ENCODE peak calls at places on chromosomes 3 and 15, in five cellular contexts. One of them, this sample, is unnamed.
A peak's percentile ranks its signal among the peaks of the same experiment; 100 is the strongest.

GRCh38 chr3:189267981-189268613 is 96.3 kb downstream of the TPRG1 start:
- DNase-seq in foreskin fibroblast: no peak
- DNase-seq in foreskin keratinocyte: peak; percentile 98
- DNase-seq in cardiac muscle cell: peak; percentile 29
- DNase-seq in GM10248: no peak
- DNase-seq in this sample: no peak

GRCh38 chr3:20352547-20353164 is 166.7 kb upstream of the SGO1 start:
- DNase-seq in foreskin fibroblast: peak; percentile 70
- DNase-seq in foreskin keratinocyte: peak; percentile 35
- DNase-seq in cardiac muscle cell: no peak
- DNase-seq in GM10248: no peak
- DNase-seq in this sample: no peak

GRCh38 chr3:13916375-13916774 is 36.5 kb upstream of the WNT7A start:
- DNase-seq in foreskin fibroblast: no peak
- DNase-seq in foreskin keratinocyte: no peak
- DNase-seq in cardiac muscle cell: no peak
- DNase-seq in GM10248: no peak
- DNase-seq in this sample: no peak

GRCh38 chr15:65920825-65921309 is 51.6 kb downstream of the RAB11A start:
- DNase-seq in foreskin fibroblast: no peak
- DNase-seq in foreskin keratinocyte: no peak
- DNase-seq in cardiac muscle cell: no peak
- DNase-seq in GM10248: peak; percentile 74
- DNase-seq in this sample: no peak

GRCh38 chr15:84034831-84035753 is 200.5 kb upstream of the GOLGA6L4 start:
- DNase-seq in foreskin fibroblast: peak; percentile 56
- DNase-seq in foreskin keratinocyte: peak; percentile 37
- DNase-seq in cardiac muscle cell: peak; percentile 51
- DNase-seq in GM10248: peak; percentile 36
- DNase-seq in this sample: no peak

GRCh38 chr15:68333775-68334470 is 56.4 kb downstream of the FEM1B start:
- DNase-seq in foreskin fibroblast: peak; percentile 33
- DNase-seq in foreskin keratinocyte: peak; percentile 14
- DNase-seq in cardiac muscle cell: no peak
- DNase-seq in GM10248: no peak
- DNase-seq in this sample: no peak

GRCh38 chr3:38648659-38649499 is 608 bp downstream of the SCN5A start:
- DNase-seq in foreskin fibroblast: no peak
- DNase-seq in foreskin keratinocyte: no peak
- DNase-seq in cardiac muscle cell: no peak
- DNase-seq in GM10248: peak; percentile 17
- DNase-seq in this sample: no peak

GRCh38 chr15:90101130-90101968 is 919 bp downstream of the IDH2 start:
- DNase-seq in foreskin fibroblast: peak; percentile 44
- DNase-seq in foreskin keratinocyte: no peak
- DNase-seq in cardiac muscle cell: peak; percentile 69
- DNase-seq in GM10248: peak; percentile 57
- DNase-seq in this sample: peak; percentile 39

GRCh38 chr3:141243295-141243707 is 11.7 kb downstream of the PXYLP1 start:
- DNase-seq in foreskin fibroblast: peak; percentile 27
- DNase-seq in foreskin keratinocyte: no peak
- DNase-seq in cardiac muscle cell: no peak
- DNase-seq in GM10248: no peak
- DNase-seq in this sample: no peak

GRCh38 chr15:88987951-88988671 is 74.9 kb upstream of the MFGE8 start:
- DNase-seq in foreskin fibroblast: peak; percentile 54
- DNase-seq in foreskin keratinocyte: no peak
- DNase-seq in cardiac muscle cell: peak; percentile 56
- DNase-seq in GM10248: no peak
- DNase-seq in this sample: no peak

GRCh38 chr3:18679226-18679625 is 254.1 kb upstream of the SATB1 start:
- DNase-seq in foreskin fibroblast: no peak
- DNase-seq in foreskin keratinocyte: no peak
- DNase-seq in cardiac muscle cell: no peak
- DNase-seq in GM10248: no peak
- DNase-seq in this sample: no peak

GRCh38 chr3:8405144-8405543 is 96.5 kb upstream of the LMCD1 start:
- DNase-seq in foreskin fibroblast: no peak
- DNase-seq in foreskin keratinocyte: no peak
- DNase-seq in cardiac muscle cell: no peak
- DNase-seq in GM10248: no peak
- DNase-seq in this sample: no peak

DNA sequence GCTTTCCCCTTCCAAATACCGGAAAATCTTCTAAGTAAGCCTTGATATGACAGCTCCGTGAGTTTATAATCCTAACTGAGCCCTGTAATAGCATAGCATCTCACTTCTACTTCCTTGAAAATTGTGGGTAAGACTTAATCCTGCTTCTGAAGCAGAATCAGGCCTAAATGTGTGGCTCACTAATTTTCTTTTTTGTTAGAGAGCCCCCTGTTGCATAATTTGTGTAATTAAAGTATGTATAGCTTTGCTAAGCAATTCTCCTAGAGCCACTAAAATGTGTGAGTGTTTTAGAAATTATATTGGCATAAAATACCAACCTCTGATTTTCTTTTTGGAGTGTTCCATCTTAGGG is 304.4 kb downstream of the FGF12 start:
- DNase-seq in foreskin fibroblast: no peak
- DNase-seq in foreskin keratinocyte: peak; percentile 18
- DNase-seq in cardiac muscle cell: peak; percentile 28
- DNase-seq in GM10248: no peak
- DNase-seq in this sample: no peak
- TF ChIP-seq CTCF in foreskin fibroblast: no peak
- TF ChIP-seq CTCF in foreskin keratinocyte: peak; percentile 45
- TF ChIP-seq CTCF in cardiac muscle cell: peak; percentile 25
- TF ChIP-seq CTCF in GM10248: no peak
- TF ChIP-seq CTCF in this sample: peak; percentile 57

GRCh38 chr3:171195686-171196085 is 169.2 kb upstream of the SLC2A2 start:
- DNase-seq in foreskin fibroblast: no peak
- DNase-seq in foreskin keratinocyte: peak; percentile 67
- DNase-seq in cardiac muscle cell: no peak
- DNase-seq in GM10248: no peak
- DNase-seq in this sample: no peak
- TF ChIP-seq CTCF in foreskin fibroblast: no peak
- TF ChIP-seq CTCF in foreskin keratinocyte: peak; percentile 50
- TF ChIP-seq CTCF in cardiac muscle cell: peak; percentile 13
- TF ChIP-seq CTCF in GM10248: no peak
- TF ChIP-seq CTCF in this sample: peak; percentile 46

GRCh38 chr3:32483772-32484171 is 18.9 kb downstream of the CMTM6 start:
- DNase-seq in foreskin fibroblast: no peak
- DNase-seq in foreskin keratinocyte: no peak
- DNase-seq in cardiac muscle cell: no peak
- DNase-seq in GM10248: no peak
- DNase-seq in this sample: no peak

GRCh38 chr3:32482693-32483092 is 20.0 kb downstream of the CMTM6 start:
- DNase-seq in foreskin fibroblast: no peak
- DNase-seq in foreskin keratinocyte: no peak
- DNase-seq in cardiac muscle cell: no peak
- DNase-seq in GM10248: no peak
- DNase-seq in this sample: no peak

GRCh38 chr3:32481791-32482631 is 20.6 kb downstream of the CMTM6 start:
- DNase-seq in foreskin fibroblast: no peak
- DNase-seq in foreskin keratinocyte: no peak
- DNase-seq in cardiac muscle cell: no peak
- DNase-seq in GM10248: no peak
- DNase-seq in this sample: no peak

GRCh38 chr3:32484437-32484836 is 18.2 kb downstream of the CMTM6 start:
- DNase-seq in foreskin fibroblast: no peak
- DNase-seq in foreskin keratinocyte: no peak
- DNase-seq in cardiac muscle cell: no peak
- DNase-seq in GM10248: no peak
- DNase-seq in this sample: no peak

DNA sequence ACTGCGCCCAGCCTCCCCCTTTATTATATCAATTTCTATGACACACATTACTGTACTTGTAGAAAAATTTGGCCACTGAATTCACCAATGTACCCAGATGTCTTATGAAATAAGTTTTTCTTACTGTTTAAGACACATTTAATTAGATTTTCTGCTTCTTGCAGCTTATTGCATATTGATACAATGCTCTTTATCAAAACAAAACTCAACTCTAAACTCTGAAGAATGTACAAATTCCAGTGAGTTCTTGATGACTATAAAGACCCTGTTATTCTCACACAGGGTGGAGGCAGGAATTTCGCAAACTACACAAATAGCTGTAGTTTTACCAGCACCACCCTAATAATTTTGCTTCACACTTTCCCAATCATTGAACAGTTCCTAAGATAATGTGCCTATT is 22.1 kb downstream of the CMTM6 start:
- DNase-seq in foreskin fibroblast: peak; percentile 67
- DNase-seq in foreskin keratinocyte: no peak
- DNase-seq in cardiac muscle cell: no peak
- DNase-seq in GM10248: no peak
- DNase-seq in this sample: no peak
- TF ChIP-seq CTCF in foreskin fibroblast: no peak
- TF ChIP-seq CTCF in foreskin keratinocyte: no peak
- TF ChIP-seq CTCF in cardiac muscle cell: no peak
- TF ChIP-seq CTCF in GM10248: no peak
- TF ChIP-seq CTCF in this sample: no peak

GRCh38 chr3:168544097-168544957 is 448.6 kb upstream of the GOLIM4 start:
- DNase-seq in foreskin fibroblast: peak; percentile 21
- DNase-seq in foreskin keratinocyte: no peak
- DNase-seq in cardiac muscle cell: no peak
- DNase-seq in GM10248: no peak
- DNase-seq in this sample: no peak
- TF ChIP-seq CTCF in foreskin fibroblast: no peak
- TF ChIP-seq CTCF in foreskin keratinocyte: peak; percentile 38
- TF ChIP-seq CTCF in cardiac muscle cell: no peak
- TF ChIP-seq CTCF in GM10248: no peak
- TF ChIP-seq CTCF in this sample: no peak

DNA sequence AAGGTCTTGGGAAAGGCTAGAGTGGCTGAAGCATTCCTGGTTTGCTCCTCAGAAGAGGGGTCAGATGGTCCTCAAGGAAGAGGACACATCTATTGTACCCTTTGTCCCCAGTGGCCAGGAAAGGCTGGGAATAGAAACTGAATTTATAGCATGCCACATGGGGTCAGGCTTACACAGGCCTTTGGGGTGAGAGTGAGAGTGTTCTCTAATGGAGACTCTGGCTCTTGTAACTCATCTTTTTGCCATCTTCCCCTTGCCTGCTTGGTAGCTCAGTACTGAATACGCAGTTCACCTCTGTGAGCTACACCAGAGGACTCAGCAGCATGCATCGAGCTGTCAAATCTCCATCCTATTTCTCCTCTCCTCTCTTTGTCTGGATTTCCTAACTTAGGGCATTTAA is 87.5 kb downstream of the ATP2B2 start:
- DNase-seq in foreskin fibroblast: peak; percentile 35
- DNase-seq in foreskin keratinocyte: no peak
- DNase-seq in cardiac muscle cell: no peak
- DNase-seq in GM10248: peak; percentile 32
- DNase-seq in this sample: no peak
- TF ChIP-seq CTCF in foreskin fibroblast: peak; percentile 15
- TF ChIP-seq CTCF in foreskin keratinocyte: peak; percentile 52
- TF ChIP-seq CTCF in cardiac muscle cell: peak; percentile 15
- TF ChIP-seq CTCF in GM10248: peak; percentile 34
- TF ChIP-seq CTCF in this sample: peak; percentile 27

This sample was measured in neural crest cell.